ENCODE peak calls at places on chromosomes 11 and 22, in eight cellular contexts. P is foreskin fibroblast, D is fibroblast of pulmonary artery, Y is cardiac fibroblast, F is B cell, S is neural progenitor cell, K is fibroblast of lung, T is WTC11. J is an unnamed sample.

GRCh38 chr11:120331301-120331966 is 4.8 kb upstream of the ARHGEF12 start:
- DNase-seq in F (no peak), K (peak), Y (peak), P (peak), D (peak), T (no peak), S (no peak), J (peak)

GRCh38 chr11:64906314-64906635 is 10.7 kb downstream of the ATG2A start:
- DNase-seq in K (no peak), Y (no peak), S (no peak), P (no peak), T (no peak), F (no peak), D (no peak), J (no peak)

GRCh38 chr22:17638182-17638431 is 450 bp upstream of the BCL2L13 start:
- DNase-seq in T (no peak), F (no peak), S (no peak), P (no peak), D (no peak), K (no peak), Y (no peak), J (no peak)

GRCh38 chr11:125371451-125371935 is 124.6 kb downstream of the FEZ1 start:
- DNase-seq in K (no peak), P (no peak), F (no peak), D (no peak), S (peak), T (peak), Y (no peak), J (no peak)

GRCh38 chr11:92314499-92314898 is 89.9 kb downstream of the FAT3 start:
- DNase-seq in D (peak), Y (peak), K (peak), P (no peak), S (no peak), F (no peak), T (no peak), J (no peak)

GRCh38 chr11:70432580-70432979 is 34.3 kb downstream of the CTTN start:
- DNase-seq in S (no peak), F (no peak), P (no peak), D (no peak), Y (no peak), T (no peak), K (no peak), J (no peak)

GRCh38 chr11:17991799-17992433 is 20.9 kb downstream of the SERGEF start:
- DNase-seq in Y (peak), T (peak), S (peak), K (peak), F (peak), P (peak), D (peak), J (no peak)

GRCh38 chr11:57205046-57205671 is 23.4 kb downstream of the LRRC55 start:
- DNase-seq in S (no peak), D (peak), F (no peak), P (peak), K (peak), Y (peak), T (no peak), J (peak)

GRCh38 chr22:36123673-36124630 is 36.6 kb downstream of the APOL3 start:
- DNase-seq in S (peak), P (peak), D (peak), Y (peak), T (peak), K (peak), F (peak), J (peak)

GRCh38 chr11:56380120-56380519 is 4.7 kb downstream of the OR8U1 start:
- DNase-seq in T (no peak), D (no peak), K (no peak), F (no peak), S (no peak), P (no peak), Y (no peak), J (no peak)

GRCh38 chr11:60376601-60377000 is 1.7 kb upstream of the MS4A7 start:
- DNase-seq in T (no peak), K (no peak), S (no peak), D (no peak), Y (no peak), P (no peak), F (no peak), J (no peak)

GRCh38 chr11:73307323-73308002 is 613 bp upstream of the ARHGEF17 start:
- DNase-seq in P (peak), F (peak), D (peak), Y (peak), T (peak), K (peak), S (peak), J (peak)

GRCh38 chr11:73510877-73511276 is 87.0 kb downstream of the FAM168A start:
- DNase-seq in D (no peak), K (no peak), F (no peak), S (no peak), T (no peak), P (no peak), Y (no peak), J (no peak)

GRCh38 chr11:58744988-58745704 is 13.4 kb upstream of the GLYAT start:
- DNase-seq in S (no peak), K (no peak), D (no peak), T (no peak), P (no peak), Y (no peak), F (no peak), J (no peak)

GRCh38 chr11:58741127-58741526 is 9.4 kb upstream of the GLYAT start:
- DNase-seq in P (no peak), Y (no peak), T (no peak), D (no peak), S (no peak), K (no peak), F (no peak), J (no peak)

GRCh38 chr11:58742140-58742539 is 10.4 kb upstream of the GLYAT start:
- DNase-seq in P (no peak), D (no peak), K (no peak), Y (no peak), S (no peak), T (no peak), F (no peak), J (no peak)

GRCh38 chr11:58745705-58746364 is 14.1 kb upstream of the GLYAT start:
- DNase-seq in S (no peak), D (no peak), T (no peak), P (no peak), K (no peak), F (no peak), Y (no peak), J (no peak)

GRCh38 chr11:58742981-58743880 is 11.5 kb upstream of the GLYAT start:
- DNase-seq in F (no peak), K (no peak), S (no peak), P (no peak), T (no peak), D (no peak), Y (no peak), J (no peak)
- TF ChIP-seq CTCF in F (no peak), K (no peak), S (peak), P (peak), T (peak), D (no peak), Y (no peak), J (no peak)

DNA sequence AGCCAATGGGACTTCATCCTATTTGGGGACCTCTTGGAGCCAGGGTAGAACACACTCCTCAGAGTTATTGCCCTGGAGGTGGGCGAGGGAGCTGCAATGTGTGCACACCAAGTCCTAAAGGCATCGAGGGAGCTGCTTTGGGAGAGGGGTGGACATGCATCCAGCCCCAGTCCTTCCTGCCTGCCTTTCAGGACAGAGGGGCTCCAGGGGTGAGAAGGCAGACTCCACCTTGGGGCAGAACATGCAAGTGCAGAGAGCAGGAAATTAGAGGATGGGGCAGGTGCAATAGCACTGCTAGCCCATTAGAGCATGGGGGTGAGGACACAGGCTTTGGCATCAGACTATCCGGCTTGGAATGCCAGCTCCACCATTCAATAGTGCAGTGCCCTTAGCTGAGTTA is 288.5 kb downstream of the OPCML start:
- DNase-seq in S (peak), K (no peak), F (no peak), D (no peak), T (peak), Y (no peak), P (no peak), J (no peak)
- TF ChIP-seq CTCF in S (peak), K (no peak), F (no peak), D (no peak), T (peak), Y (no peak), P (no peak), J (no peak)

GRCh38 chr11:29432719-29433325 is 584.0 kb downstream of the KCNA4 start:
- DNase-seq in S (peak), P (no peak), T (no peak), F (peak), D (peak), Y (peak), K (peak), J (no peak)
- TF ChIP-seq CTCF in S (peak), P (peak), T (peak), F (peak), D (peak), Y (peak), K (peak), J (peak)

GRCh38 chr11:69086152-69086551 is 37.4 kb downstream of the TPCN2 start:
- DNase-seq in Y (peak), K (peak), P (no peak), S (peak), D (no peak), T (peak), F (no peak), J (no peak)
- TF ChIP-seq CTCF in Y (no peak), K (peak), P (no peak), S (no peak), D (peak), T (no peak), F (no peak), J (no peak)

J was measured in AG09319.